ENCODE peak calls at places on chromosomes 7 and 10, in five cellular contexts. One of them, this sample, is unnamed.

GRCh38 chr10:75508814-75509306 is 77.4 kb downstream of the LRMDA start:
- DNase-seq in BJ: no peak
- DNase-seq in NCI-H345: no peak
- DNase-seq in activated effector memory CD4-positive, alpha-beta T cell treated with anti-CD3 and anti-CD28 coated beads, Interleukin-2, amount 50 U/mL, for 16 hours: no peak
- DNase-seq in fibroblast of the conjunctiva: no peak
- DNase-seq in this sample: no peak

GRCh38 chr7:4610768-4611467 is 71.2 kb upstream of the FOXK1 start:
- DNase-seq in fibroblast of the conjunctiva: peak
- DNase-seq in NCI-H345: peak
- DNase-seq in activated effector memory CD4-positive, alpha-beta T cell treated with anti-CD3 and anti-CD28 coated beads, Interleukin-2, amount 50 U/mL, for 16 hours: peak
- DNase-seq in BJ: no peak
- DNase-seq in this sample: no peak

GRCh38 chr7:128164061-128164954 is 76.8 kb upstream of the LEP start:
- DNase-seq in activated effector memory CD4-positive, alpha-beta T cell treated with anti-CD3 and anti-CD28 coated beads, Interleukin-2, amount 50 U/mL, for 16 hours: peak
- DNase-seq in BJ: no peak
- DNase-seq in fibroblast of the conjunctiva: no peak
- DNase-seq in NCI-H345: no peak
- DNase-seq in this sample: no peak

GRCh38 chr7:135253851-135254815 is 20.5 kb downstream of the STRA8 start:
- DNase-seq in NCI-H345: peak
- DNase-seq in fibroblast of the conjunctiva: peak
- DNase-seq in BJ: peak
- DNase-seq in activated effector memory CD4-positive, alpha-beta T cell treated with anti-CD3 and anti-CD28 coated beads, Interleukin-2, amount 50 U/mL, for 16 hours: no peak
- DNase-seq in this sample: no peak

GRCh38 chr7:4225352-4225751 is 456.7 kb upstream of the FOXK1 start:
- DNase-seq in BJ: no peak
- DNase-seq in fibroblast of the conjunctiva: no peak
- DNase-seq in activated effector memory CD4-positive, alpha-beta T cell treated with anti-CD3 and anti-CD28 coated beads, Interleukin-2, amount 50 U/mL, for 16 hours: no peak
- DNase-seq in NCI-H345: no peak
- DNase-seq in this sample: no peak

GRCh38 chr10:47361293-47361692 is 13.1 kb downstream of the RBP3 start:
- DNase-seq in activated effector memory CD4-positive, alpha-beta T cell treated with anti-CD3 and anti-CD28 coated beads, Interleukin-2, amount 50 U/mL, for 16 hours: peak
- DNase-seq in BJ: no peak
- DNase-seq in NCI-H345: peak
- DNase-seq in fibroblast of the conjunctiva: no peak
- DNase-seq in this sample: peak

GRCh38 chr7:41058986-41059741 is 643.7 kb downstream of the INHBA start:
- DNase-seq in BJ: no peak
- DNase-seq in NCI-H345: no peak
- DNase-seq in activated effector memory CD4-positive, alpha-beta T cell treated with anti-CD3 and anti-CD28 coated beads, Interleukin-2, amount 50 U/mL, for 16 hours: no peak
- DNase-seq in fibroblast of the conjunctiva: no peak
- DNase-seq in this sample: no peak

GRCh38 chr7:22113041-22113440 is 167.3 kb upstream of the CDCA7L start:
- DNase-seq in activated effector memory CD4-positive, alpha-beta T cell treated with anti-CD3 and anti-CD28 coated beads, Interleukin-2, amount 50 U/mL, for 16 hours: no peak
- DNase-seq in fibroblast of the conjunctiva: no peak
- DNase-seq in BJ: no peak
- DNase-seq in NCI-H345: no peak
- DNase-seq in this sample: no peak

GRCh38 chr10:120486671-120487205 is 29.7 kb downstream of the PLPP4 start:
- DNase-seq in BJ: no peak
- DNase-seq in fibroblast of the conjunctiva: no peak
- DNase-seq in NCI-H345: no peak
- DNase-seq in activated effector memory CD4-positive, alpha-beta T cell treated with anti-CD3 and anti-CD28 coated beads, Interleukin-2, amount 50 U/mL, for 16 hours: no peak
- DNase-seq in this sample: peak

GRCh38 chr10:70772627-70773026 is 12.6 kb downstream of the TBATA start:
- DNase-seq in NCI-H345: no peak
- DNase-seq in BJ: no peak
- DNase-seq in activated effector memory CD4-positive, alpha-beta T cell treated with anti-CD3 and anti-CD28 coated beads, Interleukin-2, amount 50 U/mL, for 16 hours: no peak
- DNase-seq in fibroblast of the conjunctiva: no peak
- DNase-seq in this sample: no peak

GRCh38 chr10:85919358-85920022 is 447.1 kb downstream of the GRID1 start:
- DNase-seq in NCI-H345: peak
- DNase-seq in activated effector memory CD4-positive, alpha-beta T cell treated with anti-CD3 and anti-CD28 coated beads, Interleukin-2, amount 50 U/mL, for 16 hours: no peak
- DNase-seq in fibroblast of the conjunctiva: no peak
- DNase-seq in BJ: no peak
- DNase-seq in this sample: no peak

GRCh38 chr10:132707776-132708171 is 78.2 kb downstream of the NKX6-2 start:
- DNase-seq in NCI-H345: no peak
- DNase-seq in fibroblast of the conjunctiva: no peak
- DNase-seq in BJ: no peak
- DNase-seq in activated effector memory CD4-positive, alpha-beta T cell treated with anti-CD3 and anti-CD28 coated beads, Interleukin-2, amount 50 U/mL, for 16 hours: peak
- DNase-seq in this sample: no peak

GRCh38 chr7:80859272-80859970 is 59.4 kb downstream of the SEMA3C start:
- DNase-seq in fibroblast of the conjunctiva: peak
- DNase-seq in NCI-H345: no peak
- DNase-seq in activated effector memory CD4-positive, alpha-beta T cell treated with anti-CD3 and anti-CD28 coated beads, Interleukin-2, amount 50 U/mL, for 16 hours: no peak
- DNase-seq in BJ: no peak
- DNase-seq in this sample: no peak

GRCh38 chr10:103394180-103394579 is 2.1 kb downstream of the ATP5MK start:
- DNase-seq in NCI-H345: no peak
- DNase-seq in activated effector memory CD4-positive, alpha-beta T cell treated with anti-CD3 and anti-CD28 coated beads, Interleukin-2, amount 50 U/mL, for 16 hours: no peak
- DNase-seq in fibroblast of the conjunctiva: no peak
- DNase-seq in BJ: no peak
- DNase-seq in this sample: no peak

This sample was measured in ecto neural progenitor cell.